ENCODE peak calls at places on chromosomes 3 and 15, in four cellular contexts. One of them, this sample, is unnamed.

GRCh38 chr3:8879347-8879944 is 83.8 kb downstream of the RAD18 start:
- DNase-seq in progenitor cell of endocrine pancreas: no peak
- DNase-seq in HTR-8/SVneo: no peak
- DNase-seq in activated effector memory CD4-positive, alpha-beta T cell treated with anti-CD3 and anti-CD28 coated beads, Interleukin-2, amount 50 U/mL, for 16 hours: no peak
- DNase-seq in this sample: no peak

GRCh38 chr3:178233371-178233770 is 302.9 kb upstream of the KCNMB2 start:
- DNase-seq in HTR-8/SVneo: no peak
- DNase-seq in progenitor cell of endocrine pancreas: no peak
- DNase-seq in activated effector memory CD4-positive, alpha-beta T cell treated with anti-CD3 and anti-CD28 coated beads, Interleukin-2, amount 50 U/mL, for 16 hours: no peak
- DNase-seq in this sample: no peak

GRCh38 chr3:48927928-48928327 is 9.3 kb downstream of the ARIH2 start:
- DNase-seq in activated effector memory CD4-positive, alpha-beta T cell treated with anti-CD3 and anti-CD28 coated beads, Interleukin-2, amount 50 U/mL, for 16 hours: no peak
- DNase-seq in HTR-8/SVneo: no peak
- DNase-seq in progenitor cell of endocrine pancreas: no peak
- DNase-seq in this sample: no peak

GRCh38 chr3:71127463-71128243 is 455.9 kb downstream of the FOXP1 start:
- DNase-seq in HTR-8/SVneo: no peak
- DNase-seq in activated effector memory CD4-positive, alpha-beta T cell treated with anti-CD3 and anti-CD28 coated beads, Interleukin-2, amount 50 U/mL, for 16 hours: peak
- DNase-seq in progenitor cell of endocrine pancreas: no peak
- DNase-seq in this sample: peak

GRCh38 chr3:65479967-65480366 is 558.8 kb downstream of the MAGI1 start:
- DNase-seq in progenitor cell of endocrine pancreas: no peak
- DNase-seq in HTR-8/SVneo: no peak
- DNase-seq in activated effector memory CD4-positive, alpha-beta T cell treated with anti-CD3 and anti-CD28 coated beads, Interleukin-2, amount 50 U/mL, for 16 hours: no peak
- DNase-seq in this sample: peak

GRCh38 chr3:49872801-49873281 is 3.1 kb upstream of the CAMKV start:
- DNase-seq in progenitor cell of endocrine pancreas: no peak
- DNase-seq in activated effector memory CD4-positive, alpha-beta T cell treated with anti-CD3 and anti-CD28 coated beads, Interleukin-2, amount 50 U/mL, for 16 hours: peak
- DNase-seq in HTR-8/SVneo: no peak
- DNase-seq in this sample: no peak

GRCh38 chr15:67085818-67086649 is 20.6 kb downstream of the SMAD3 start:
- DNase-seq in activated effector memory CD4-positive, alpha-beta T cell treated with anti-CD3 and anti-CD28 coated beads, Interleukin-2, amount 50 U/mL, for 16 hours: no peak
- DNase-seq in HTR-8/SVneo: no peak
- DNase-seq in progenitor cell of endocrine pancreas: no peak
- DNase-seq in this sample: peak

GRCh38 chr15:79680721-79681120 is 216.1 kb downstream of the MTHFS start:
- DNase-seq in activated effector memory CD4-positive, alpha-beta T cell treated with anti-CD3 and anti-CD28 coated beads, Interleukin-2, amount 50 U/mL, for 16 hours: no peak
- DNase-seq in HTR-8/SVneo: peak
- DNase-seq in progenitor cell of endocrine pancreas: no peak
- DNase-seq in this sample: peak

GRCh38 chr3:196388946-196389345 is 43.3 kb downstream of the UBXN7 start:
- DNase-seq in HTR-8/SVneo: no peak
- DNase-seq in activated effector memory CD4-positive, alpha-beta T cell treated with anti-CD3 and anti-CD28 coated beads, Interleukin-2, amount 50 U/mL, for 16 hours: no peak
- DNase-seq in progenitor cell of endocrine pancreas: no peak
- DNase-seq in this sample: peak

GRCh38 chr3:186909078-186909853 is 21.1 kb upstream of the ST6GAL1 start:
- DNase-seq in HTR-8/SVneo: no peak
- DNase-seq in progenitor cell of endocrine pancreas: no peak
- DNase-seq in activated effector memory CD4-positive, alpha-beta T cell treated with anti-CD3 and anti-CD28 coated beads, Interleukin-2, amount 50 U/mL, for 16 hours: peak
- DNase-seq in this sample: no peak

GRCh38 chr15:100019601-100020000 is 286.4 kb upstream of the LYSMD4 start:
- DNase-seq in progenitor cell of endocrine pancreas: no peak
- DNase-seq in activated effector memory CD4-positive, alpha-beta T cell treated with anti-CD3 and anti-CD28 coated beads, Interleukin-2, amount 50 U/mL, for 16 hours: no peak
- DNase-seq in HTR-8/SVneo: no peak
- DNase-seq in this sample: no peak

GRCh38 chr15:82018201-82018600 is 27.6 kb downstream of the MEX3B start:
- DNase-seq in HTR-8/SVneo: no peak
- DNase-seq in activated effector memory CD4-positive, alpha-beta T cell treated with anti-CD3 and anti-CD28 coated beads, Interleukin-2, amount 50 U/mL, for 16 hours: no peak
- DNase-seq in progenitor cell of endocrine pancreas: no peak
- DNase-seq in this sample: no peak

GRCh38 chr3:197335428-197336132 is 37.2 kb upstream of the DLG1 start:
- DNase-seq in HTR-8/SVneo: no peak
- DNase-seq in progenitor cell of endocrine pancreas: no peak
- DNase-seq in activated effector memory CD4-positive, alpha-beta T cell treated with anti-CD3 and anti-CD28 coated beads, Interleukin-2, amount 50 U/mL, for 16 hours: no peak
- DNase-seq in this sample: no peak

GRCh38 chr3:129836381-129837056 is 57.0 kb downstream of the TMCC1 start:
- DNase-seq in progenitor cell of endocrine pancreas: no peak
- DNase-seq in activated effector memory CD4-positive, alpha-beta T cell treated with anti-CD3 and anti-CD28 coated beads, Interleukin-2, amount 50 U/mL, for 16 hours: no peak
- DNase-seq in HTR-8/SVneo: no peak
- DNase-seq in this sample: no peak